ENCODE peak calls at places on chromosomes 5 and 9, in four cellular contexts. F is epithelial cell of esophagus; L is kidney glomerular epithelial cell; I is activated naive CD4-positive, alpha-beta T cell. P is an unnamed sample.

GRCh38 chr9:124042168-124042775 is 30.7 kb downstream of the LHX2 start:
- DNase-seq in L (no peak), I (no peak), F (no peak), P (no peak)

GRCh38 chr5:149227168-149227826 is 44.4 kb upstream of the AFAP1L1 start:
- DNase-seq in F (peak), I (no peak), L (peak), P (peak)

GRCh38 chr5:115402822-115403577 is 106.5 kb upstream of the CCDC112 start:
- DNase-seq in I (no peak), L (peak), F (peak), P (peak)

GRCh38 chr9:69805962-69806633 is 14.5 kb upstream of the CFAP95 start:
- DNase-seq in I (no peak), L (no peak), F (no peak), P (no peak)

GRCh38 chr5:129899454-129899853 is 4.8 kb upstream of the CHSY3 start:
- DNase-seq in F (peak), I (no peak), L (no peak), P (peak)

GRCh38 chr9:9920425-9920824 is 692.4 kb downstream of the PTPRD start:
- DNase-seq in I (no peak), F (no peak), L (no peak), P (no peak)

GRCh38 chr5:36418172-36418979 is 116.7 kb upstream of the RANBP3L start:
- DNase-seq in F (peak), L (no peak), I (no peak), P (peak)

GRCh38 chr5:171776747-171777419 is 8.7 kb upstream of the SMIM23 start:
- DNase-seq in F (no peak), L (peak), I (no peak), P (no peak)

GRCh38 chr5:170357853-170358497 is 31.2 kb downstream of the KCNMB1 start:
- DNase-seq in L (no peak), F (no peak), I (no peak), P (no peak)

GRCh38 chr9:95333426-95333825 is 15.9 kb upstream of the FANCC start:
- DNase-seq in L (no peak), I (no peak), F (no peak), P (no peak)

GRCh38 chr9:134653259-134654009 is 11.8 kb downstream of the COL5A1 start:
- DNase-seq in F (no peak), I (no peak), L (no peak), P (no peak)

GRCh38 chr5:113250341-113250953 is 184.3 kb downstream of the TSSK1B start:
- DNase-seq in I (no peak), L (no peak), F (no peak), P (no peak)

GRCh38 chr9:3768698-3769458 is 243.1 kb upstream of the RFX3 start:
- DNase-seq in F (no peak), L (no peak), I (no peak), P (no peak)

GRCh38 chr9:120152295-120152694 is 427.7 kb downstream of the CDK5RAP2 start:
- DNase-seq in L (no peak), F (no peak), I (no peak), P (no peak)

GRCh38 chr5:177086918-177087706 is 397 bp downstream of the FGFR4 start:
- DNase-seq in F (no peak), L (peak), I (no peak), P (no peak)

GRCh38 chr5:2780421-2781171 is 29.1 kb upstream of the IRX2 start:
- DNase-seq in L (no peak), I (no peak), F (peak), P (peak)

GRCh38 chr5:164002653-164003052 is 497.2 kb downstream of the MAT2B start:
- DNase-seq in L (no peak), I (no peak), F (peak), P (peak)

GRCh38 chr9:127524373-127524772 is 73.1 kb downstream of the LRSAM1 start:
- DNase-seq in L (peak), I (no peak), F (no peak), P (no peak)

GRCh38 chr9:96376926-96377874 is 6.3 kb downstream of the SLC35D2 start:
- DNase-seq in L (peak), I (no peak), F (no peak), P (peak)

GRCh38 chr9:135135171-135135926 is 47.9 kb downstream of the OLFM1 start:
- DNase-seq in F (no peak), L (no peak), I (no peak), P (no peak)

GRCh38 chr5:176719113-176719814 is 72.0 kb downstream of the TSPAN17 start:
- DNase-seq in F (no peak), L (no peak), I (no peak), P (no peak)

GRCh38 chr5:31334061-31334700 is 140.7 kb downstream of the CDH6 start:
- DNase-seq in L (no peak), F (no peak), I (no peak), P (no peak)

GRCh38 chr9:4890929-4891328 is 94.1 kb upstream of the JAK2 start:
- DNase-seq in F (no peak), I (no peak), L (no peak), P (no peak)

GRCh38 chr9:82333671-82334070 is 345.1 kb downstream of the SPATA31D1 start:
- DNase-seq in L (no peak), I (no peak), F (peak), P (peak)

GRCh38 chr5:114412509-114413171 is 50.8 kb downstream of the KCNN2 start:
- DNase-seq in L (no peak), I (no peak), F (peak), P (peak)

GRCh38 chr5:140351609-140352334 is 5.4 kb upstream of the HBEGF start:
- DNase-seq in I (no peak), L (peak), F (peak), P (no peak)

GRCh38 chr5:1208743-1209551 is 7.6 kb downstream of the SLC6A19 start:
- DNase-seq in L (peak), I (no peak), F (no peak), P (no peak)

GRCh38 chr9:34195143-34195542 is 16.3 kb downstream of the UBAP1 start:
- DNase-seq in F (no peak), I (no peak), L (no peak), P (no peak)

GRCh38 chr5:173530547-173530946 is 85.9 kb downstream of the BOD1 start:
- DNase-seq in L (no peak), I (no peak), F (peak), P (no peak)

GRCh38 chr5:158140120-158140778 is 281.3 kb upstream of the CLINT1 start:
- DNase-seq in I (no peak), F (no peak), L (peak), P (no peak)

GRCh38 chr5:134818776-134819175 is 27.0 kb upstream of the C5orf24 start:
- DNase-seq in L (no peak), I (no peak), F (no peak), P (no peak)

GRCh38 chr9:71003346-71003745 is 118.1 kb downstream of the TRPM3 start:
- DNase-seq in L (no peak), F (no peak), I (no peak), P (no peak)

GRCh38 chr9:126989847-126990821 is 75.6 kb downstream of the RALGPS1 start:
- DNase-seq in I (no peak), L (no peak), F (no peak), P (no peak)

GRCh38 chr5:176611435-176611834 is 1.5 kb upstream of the GPRIN1 start:
- DNase-seq in F (peak), I (no peak), L (peak), P (peak)

P was measured in foreskin keratinocyte.